ENCODE peak calls at places on chromosome 7, in ten cellular contexts. One of them, this sample, is unnamed.

GRCh38 chr7:90931996-90932912 is 332.0 kb upstream of the FZD1 start:
- DNase-seq in GM10248: peak
- DNase-seq in psoas muscle: no peak
- DNase-seq in activated B cell treated with CpG ODN at 0.5 μM for 24 hours: no peak
- DNase-seq in bronchial epithelial cell: no peak
- DNase-seq in AG04450: no peak
- DNase-seq in CD4-positive, alpha-beta T cell: no peak
- DNase-seq in colonic mucosa: no peak
- DNase-seq in IMR-90: no peak
- DNase-seq in Calu3: no peak
- DNase-seq in this sample: no peak

GRCh38 chr7:131629203-131629871 is 72.9 kb upstream of the PODXL start:
- DNase-seq in psoas muscle: no peak
- DNase-seq in Calu3: peak
- DNase-seq in bronchial epithelial cell: peak
- DNase-seq in GM10248: no peak
- DNase-seq in AG04450: no peak
- DNase-seq in activated B cell treated with CpG ODN at 0.5 μM for 24 hours: no peak
- DNase-seq in CD4-positive, alpha-beta T cell: no peak
- DNase-seq in colonic mucosa: no peak
- DNase-seq in IMR-90: peak
- DNase-seq in this sample: no peak

GRCh38 chr7:42605800-42606199 is 306.1 kb downstream of the C7orf25 start:
- DNase-seq in CD4-positive, alpha-beta T cell: no peak
- DNase-seq in IMR-90: no peak
- DNase-seq in Calu3: no peak
- DNase-seq in AG04450: no peak
- DNase-seq in colonic mucosa: no peak
- DNase-seq in psoas muscle: no peak
- DNase-seq in activated B cell treated with CpG ODN at 0.5 μM for 24 hours: no peak
- DNase-seq in bronchial epithelial cell: peak
- DNase-seq in GM10248: no peak
- DNase-seq in this sample: no peak

GRCh38 chr7:26101471-26102151 is 50.4 kb upstream of the NFE2L3 start:
- DNase-seq in CD4-positive, alpha-beta T cell: no peak
- DNase-seq in activated B cell treated with CpG ODN at 0.5 μM for 24 hours: peak
- DNase-seq in IMR-90: no peak
- DNase-seq in GM10248: peak
- DNase-seq in psoas muscle: peak
- DNase-seq in Calu3: no peak
- DNase-seq in bronchial epithelial cell: no peak
- DNase-seq in colonic mucosa: no peak
- DNase-seq in AG04450: no peak
- DNase-seq in this sample: no peak

GRCh38 chr7:155154586-155154985 is 84.5 kb downstream of the HTR5A start:
- DNase-seq in GM10248: no peak
- DNase-seq in AG04450: no peak
- DNase-seq in psoas muscle: no peak
- DNase-seq in Calu3: no peak
- DNase-seq in activated B cell treated with CpG ODN at 0.5 μM for 24 hours: no peak
- DNase-seq in bronchial epithelial cell: no peak
- DNase-seq in colonic mucosa: no peak
- DNase-seq in CD4-positive, alpha-beta T cell: no peak
- DNase-seq in IMR-90: no peak
- DNase-seq in this sample: no peak

GRCh38 chr7:51035696-51036095 is 253.0 kb upstream of the GRB10 start:
- DNase-seq in CD4-positive, alpha-beta T cell: no peak
- DNase-seq in IMR-90: peak
- DNase-seq in Calu3: no peak
- DNase-seq in colonic mucosa: no peak
- DNase-seq in psoas muscle: no peak
- DNase-seq in AG04450: no peak
- DNase-seq in bronchial epithelial cell: no peak
- DNase-seq in GM10248: no peak
- DNase-seq in activated B cell treated with CpG ODN at 0.5 μM for 24 hours: no peak
- DNase-seq in this sample: no peak

GRCh38 chr7:901388-902154 is 25.2 kb downstream of the GET4 start:
- DNase-seq in Calu3: peak
- DNase-seq in bronchial epithelial cell: peak
- DNase-seq in GM10248: peak
- DNase-seq in IMR-90: peak
- DNase-seq in AG04450: peak
- DNase-seq in activated B cell treated with CpG ODN at 0.5 μM for 24 hours: no peak
- DNase-seq in psoas muscle: peak
- DNase-seq in colonic mucosa: peak
- DNase-seq in CD4-positive, alpha-beta T cell: no peak
- DNase-seq in this sample: peak

GRCh38 chr7:6228363-6228762 is 44.1 kb downstream of the CYTH3 start:
- DNase-seq in colonic mucosa: no peak
- DNase-seq in activated B cell treated with CpG ODN at 0.5 μM for 24 hours: no peak
- DNase-seq in IMR-90: peak
- DNase-seq in Calu3: no peak
- DNase-seq in psoas muscle: no peak
- DNase-seq in GM10248: no peak
- DNase-seq in CD4-positive, alpha-beta T cell: no peak
- DNase-seq in bronchial epithelial cell: no peak
- DNase-seq in AG04450: no peak
- DNase-seq in this sample: no peak

GRCh38 chr7:89474456-89474855 is 678.9 kb upstream of the TEX47 start:
- DNase-seq in IMR-90: no peak
- DNase-seq in bronchial epithelial cell: no peak
- DNase-seq in activated B cell treated with CpG ODN at 0.5 μM for 24 hours: no peak
- DNase-seq in CD4-positive, alpha-beta T cell: no peak
- DNase-seq in psoas muscle: no peak
- DNase-seq in colonic mucosa: no peak
- DNase-seq in Calu3: no peak
- DNase-seq in GM10248: no peak
- DNase-seq in AG04450: no peak
- DNase-seq in this sample: no peak

GRCh38 chr7:44217852-44218402 is 17.1 kb downstream of the YKT6 start:
- DNase-seq in psoas muscle: peak
- DNase-seq in GM10248: no peak
- DNase-seq in colonic mucosa: no peak
- DNase-seq in activated B cell treated with CpG ODN at 0.5 μM for 24 hours: peak
- DNase-seq in Calu3: no peak
- DNase-seq in bronchial epithelial cell: no peak
- DNase-seq in IMR-90: no peak
- DNase-seq in AG04450: no peak
- DNase-seq in CD4-positive, alpha-beta T cell: no peak
- DNase-seq in this sample: no peak

GRCh38 chr7:93185303-93186027 is 37.3 kb upstream of the SAMD9L start:
- DNase-seq in CD4-positive, alpha-beta T cell: no peak
- DNase-seq in activated B cell treated with CpG ODN at 0.5 μM for 24 hours: no peak
- DNase-seq in GM10248: no peak
- DNase-seq in AG04450: no peak
- DNase-seq in Calu3: no peak
- DNase-seq in bronchial epithelial cell: peak
- DNase-seq in colonic mucosa: no peak
- DNase-seq in IMR-90: peak
- DNase-seq in psoas muscle: no peak
- DNase-seq in this sample: no peak

GRCh38 chr7:89477991-89478390 is 676.3 kb upstream of the STEAP1 start:
- DNase-seq in activated B cell treated with CpG ODN at 0.5 μM for 24 hours: no peak
- DNase-seq in Calu3: no peak
- DNase-seq in AG04450: no peak
- DNase-seq in CD4-positive, alpha-beta T cell: no peak
- DNase-seq in colonic mucosa: no peak
- DNase-seq in GM10248: no peak
- DNase-seq in bronchial epithelial cell: no peak
- DNase-seq in psoas muscle: no peak
- DNase-seq in IMR-90: no peak
- DNase-seq in this sample: no peak

GRCh38 chr7:139823855-139824670 is 5.0 kb upstream of the TBXAS1 start:
- DNase-seq in psoas muscle: no peak
- DNase-seq in Calu3: no peak
- DNase-seq in AG04450: peak
- DNase-seq in GM10248: no peak
- DNase-seq in activated B cell treated with CpG ODN at 0.5 μM for 24 hours: no peak
- DNase-seq in IMR-90: peak
- DNase-seq in CD4-positive, alpha-beta T cell: no peak
- DNase-seq in colonic mucosa: no peak
- DNase-seq in bronchial epithelial cell: no peak
- DNase-seq in this sample: no peak

GRCh38 chr7:115478426-115478825 is 552.1 kb downstream of the TFEC start:
- DNase-seq in colonic mucosa: no peak
- DNase-seq in AG04450: no peak
- DNase-seq in activated B cell treated with CpG ODN at 0.5 μM for 24 hours: no peak
- DNase-seq in IMR-90: no peak
- DNase-seq in bronchial epithelial cell: no peak
- DNase-seq in psoas muscle: no peak
- DNase-seq in CD4-positive, alpha-beta T cell: no peak
- DNase-seq in GM10248: no peak
- DNase-seq in Calu3: no peak
- DNase-seq in this sample: no peak

DNA sequence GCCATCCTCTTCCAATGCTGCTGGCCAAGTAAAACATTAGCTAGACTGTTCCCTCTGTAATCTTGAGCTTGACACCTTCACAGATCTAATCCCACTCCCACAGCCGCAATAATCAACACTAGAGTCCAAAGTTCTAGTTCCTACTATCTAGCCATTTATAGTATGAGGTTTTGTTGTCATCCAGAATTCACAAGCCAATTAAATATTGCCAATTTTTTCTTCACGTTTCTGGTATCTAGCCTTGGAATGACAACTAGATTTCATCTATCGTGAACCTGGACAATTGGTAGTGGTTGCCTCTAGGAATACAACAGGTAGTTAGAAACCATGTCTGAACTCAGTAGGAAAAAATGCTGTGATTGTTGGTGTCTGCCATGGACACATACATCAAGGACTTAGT is 10.4 kb downstream of the WASL start:
- DNase-seq in bronchial epithelial cell: no peak
- DNase-seq in colonic mucosa: peak
- DNase-seq in IMR-90: no peak
- DNase-seq in activated B cell treated with CpG ODN at 0.5 μM for 24 hours: no peak
- DNase-seq in GM10248: no peak
- DNase-seq in Calu3: no peak
- DNase-seq in AG04450: no peak
- DNase-seq in psoas muscle: no peak
- DNase-seq in CD4-positive, alpha-beta T cell: no peak
- DNase-seq in this sample: no peak
- TF ChIP-seq CTCF in bronchial epithelial cell: no peak
- TF ChIP-seq CTCF in colonic mucosa: no peak
- TF ChIP-seq CTCF in IMR-90: no peak
- TF ChIP-seq CTCF in activated B cell treated with CpG ODN at 0.5 μM for 24 hours: no peak
- TF ChIP-seq CTCF in GM10248: no peak
- TF ChIP-seq CTCF in Calu3: no peak
- TF ChIP-seq CTCF in AG04450: no peak
- TF ChIP-seq CTCF in psoas muscle: no peak
- TF ChIP-seq CTCF in CD4-positive, alpha-beta T cell: no peak
- TF ChIP-seq CTCF in this sample: no peak

GRCh38 chr7:96179863-96180262 is 142.0 kb downstream of the SLC25A13 start:
- DNase-seq in Calu3: no peak
- DNase-seq in colonic mucosa: no peak
- DNase-seq in GM10248: no peak
- DNase-seq in AG04450: no peak
- DNase-seq in CD4-positive, alpha-beta T cell: no peak
- DNase-seq in activated B cell treated with CpG ODN at 0.5 μM for 24 hours: no peak
- DNase-seq in psoas muscle: no peak
- DNase-seq in bronchial epithelial cell: no peak
- DNase-seq in IMR-90: peak
- DNase-seq in this sample: no peak
- TF ChIP-seq CTCF in Calu3: no peak
- TF ChIP-seq CTCF in colonic mucosa: no peak
- TF ChIP-seq CTCF in GM10248: no peak
- TF ChIP-seq CTCF in AG04450: no peak
- TF ChIP-seq CTCF in CD4-positive, alpha-beta T cell: no peak
- TF ChIP-seq CTCF in activated B cell treated with CpG ODN at 0.5 μM for 24 hours: no peak
- TF ChIP-seq CTCF in psoas muscle: no peak
- TF ChIP-seq CTCF in bronchial epithelial cell: no peak
- TF ChIP-seq CTCF in IMR-90: peak
- TF ChIP-seq CTCF in this sample: no peak

DNA sequence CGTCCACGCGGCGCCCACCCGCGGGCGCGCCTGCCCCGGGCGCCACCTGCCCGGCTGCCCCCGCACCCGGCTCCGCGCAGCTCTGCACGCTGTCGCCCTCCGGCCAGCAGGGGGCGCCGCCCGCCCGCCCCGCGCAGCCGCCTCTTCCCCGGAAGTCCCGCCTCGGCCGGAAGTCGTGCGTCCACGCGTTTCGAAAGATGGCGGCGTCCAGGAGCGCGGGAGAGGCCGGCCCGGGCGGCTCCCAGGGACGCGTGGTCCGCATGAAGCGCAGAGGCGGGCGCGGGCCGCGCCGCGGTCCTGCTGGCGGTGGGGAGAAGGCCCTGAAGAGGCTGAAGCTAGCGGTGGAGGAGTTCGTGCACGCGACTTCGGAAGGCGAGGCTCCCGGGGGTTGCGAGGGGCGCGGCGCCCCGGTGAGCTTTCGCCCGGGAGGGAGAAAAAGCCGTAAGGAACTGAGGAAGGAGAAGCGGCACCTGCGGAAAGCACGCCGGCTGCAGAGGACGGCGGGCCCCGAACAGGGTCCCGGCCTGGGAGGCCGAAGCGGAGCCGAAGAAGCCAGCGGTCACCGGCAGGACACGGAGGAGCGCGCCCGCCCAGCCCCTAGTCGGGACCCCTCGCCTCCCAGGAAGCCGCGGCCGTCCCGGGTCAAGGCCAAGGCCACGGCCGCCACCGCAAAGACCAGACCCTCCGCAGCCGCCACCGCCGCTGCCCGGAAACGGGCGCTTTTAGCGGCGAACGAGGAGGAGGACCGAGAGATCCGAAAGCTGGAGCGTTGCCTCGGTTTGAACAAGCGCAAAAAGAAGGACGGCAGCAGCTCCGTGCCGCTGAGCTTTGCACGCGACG is at the start of gene NOM1:
- DNase-seq in GM10248: peak
- DNase-seq in psoas muscle: peak
- DNase-seq in bronchial epithelial cell: peak
- DNase-seq in AG04450: peak
- DNase-seq in activated B cell treated with CpG ODN at 0.5 μM for 24 hours: peak
- DNase-seq in Calu3: peak
- DNase-seq in IMR-90: peak
- DNase-seq in CD4-positive, alpha-beta T cell: peak
- DNase-seq in colonic mucosa: peak
- DNase-seq in this sample: peak
- TF ChIP-seq CTCF in GM10248: peak
- TF ChIP-seq CTCF in psoas muscle: peak
- TF ChIP-seq CTCF in bronchial epithelial cell: peak
- TF ChIP-seq CTCF in AG04450: peak
- TF ChIP-seq CTCF in activated B cell treated with CpG ODN at 0.5 μM for 24 hours: no peak
- TF ChIP-seq CTCF in Calu3: peak
- TF ChIP-seq CTCF in IMR-90: peak
- TF ChIP-seq CTCF in CD4-positive, alpha-beta T cell: peak
- TF ChIP-seq CTCF in colonic mucosa: peak
- TF ChIP-seq CTCF in this sample: peak

DNA sequence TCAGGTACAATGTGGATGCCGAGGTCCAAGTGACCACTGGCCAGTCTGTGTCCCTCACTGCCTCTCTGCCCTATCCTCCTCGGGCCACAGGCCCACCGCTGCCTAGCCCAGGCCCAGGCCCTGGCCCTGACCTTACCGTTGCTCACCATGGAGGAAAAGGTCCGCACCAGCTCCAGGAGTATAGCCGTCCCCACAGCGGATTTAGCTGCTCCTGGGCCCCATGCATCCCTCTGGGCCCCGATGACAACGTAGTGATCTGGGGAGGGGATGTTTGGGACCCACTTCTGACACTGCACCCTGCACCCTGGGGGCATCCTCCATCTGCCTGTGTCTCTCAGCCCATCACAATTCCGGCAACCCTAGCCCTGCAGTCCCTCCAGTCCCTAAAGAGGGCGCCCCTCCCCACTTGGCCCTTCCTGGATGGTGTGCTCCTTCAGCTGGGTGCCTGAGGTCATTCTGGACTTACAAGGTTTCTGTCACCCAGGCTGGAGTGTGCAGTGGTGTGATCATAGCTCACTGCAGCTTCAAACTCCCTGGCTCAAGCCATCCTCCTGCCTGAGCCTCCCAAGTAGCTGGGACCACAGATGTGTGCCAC is 12.1 kb downstream of the TFR2 start:
- DNase-seq in colonic mucosa: no peak
- DNase-seq in IMR-90: no peak
- DNase-seq in CD4-positive, alpha-beta T cell: no peak
- DNase-seq in Calu3: peak
- DNase-seq in AG04450: no peak
- DNase-seq in activated B cell treated with CpG ODN at 0.5 μM for 24 hours: no peak
- DNase-seq in psoas muscle: no peak
- DNase-seq in GM10248: no peak
- DNase-seq in bronchial epithelial cell: peak
- DNase-seq in this sample: no peak
- TF ChIP-seq CTCF in colonic mucosa: no peak
- TF ChIP-seq CTCF in IMR-90: peak
- TF ChIP-seq CTCF in CD4-positive, alpha-beta T cell: no peak
- TF ChIP-seq CTCF in Calu3: no peak
- TF ChIP-seq CTCF in AG04450: peak
- TF ChIP-seq CTCF in activated B cell treated with CpG ODN at 0.5 μM for 24 hours: no peak
- TF ChIP-seq CTCF in psoas muscle: no peak
- TF ChIP-seq CTCF in GM10248: peak
- TF ChIP-seq CTCF in bronchial epithelial cell: peak
- TF ChIP-seq CTCF in this sample: no peak